ENCODE peak calls at places on chromosomes 13 and 19, in four cellular contexts. Z, H, O and P are unnamed samples.

GRCh38 chr19:42376177-42376555 is 13.9 kb downstream of the CNFN start:
- DNase-seq in Z (no peak), H (no peak), O (no peak), P (no peak)

GRCh38 chr13:66506979-66507378 is 723.2 kb downstream of the PCDH9 start:
- DNase-seq in Z (no peak), H (no peak), O (no peak), P (no peak)

GRCh38 chr19:51186323-51186722 is 38.6 kb upstream of the CD33 start:
- DNase-seq in Z (no peak), H (no peak), O (peak), P (no peak)

GRCh38 chr13:47945738-47946137 is 55.3 kb downstream of the SUCLA2 start:
- DNase-seq in Z (no peak), H (no peak), O (no peak), P (no peak)

GRCh38 chr13:24251525-24251924 is 57.9 kb upstream of the C1QTNF9 start:
- DNase-seq in Z (no peak), H (no peak), O (no peak), P (no peak)

GRCh38 chr19:15428956-15429824 is 10.4 kb upstream of the AKAP8L start:
- DNase-seq in Z (no peak), H (no peak), O (no peak), P (no peak)

GRCh38 chr19:9827325-9828238 is at the start of gene UBL5:
- DNase-seq in Z (peak), H (peak), O (peak), P (peak)

GRCh38 chr13:112943309-112944125 is 25.5 kb upstream of the MCF2L start:
- DNase-seq in Z (peak), H (no peak), O (peak), P (peak)

GRCh38 chr13:85631801-85632200 is 167.4 kb downstream of the SLITRK6 start:
- DNase-seq in Z (no peak), H (no peak), O (no peak), P (no peak)

GRCh38 chr19:9940778-9941177 is 4.5 kb upstream of the OLFM2 start:
- DNase-seq in Z (no peak), H (no peak), O (no peak), P (no peak)

GRCh38 chr13:24983094-24983493 is 112.8 kb upstream of the PABPC3 start:
- DNase-seq in Z (no peak), H (no peak), O (no peak), P (no peak)

GRCh38 chr13:34139660-34140059 is 321.7 kb downstream of the RFC3 start:
- DNase-seq in Z (no peak), H (no peak), O (peak), P (no peak)

GRCh38 chr19:15641901-15642491 is 1.3 kb downstream of the CYP4F3 start:
- DNase-seq in Z (no peak), H (no peak), O (no peak), P (no peak)

GRCh38 chr13:46166947-46167610 is 14.9 kb downstream of the LCP1 start:
- DNase-seq in Z (no peak), H (no peak), O (no peak), P (no peak)

GRCh38 chr19:53849237-53849676 is 18.4 kb upstream of the MYADM start:
- DNase-seq in Z (no peak), H (peak), O (no peak), P (no peak)

GRCh38 chr19:40623403-40624239 is 22.5 kb downstream of the LTBP4 start:
- DNase-seq in Z (no peak), H (peak), O (peak), P (no peak)

GRCh38 chr13:29507356-29507755 is 88.1 kb downstream of the SLC7A1 start:
- DNase-seq in Z (no peak), H (no peak), O (peak), P (no peak)

GRCh38 chr13:113654175-113654560 is 3.8 kb downstream of the ATP4B start:
- DNase-seq in Z (no peak), H (no peak), O (peak), P (peak)

GRCh38 chr13:38582133-38582532 is 104.7 kb upstream of the FREM2 start:
- DNase-seq in Z (no peak), H (no peak), O (peak), P (no peak)

GRCh38 chr13:44368062-44368591 is 5.5 kb upstream of the SERP2 start:
- DNase-seq in Z (no peak), H (no peak), O (peak), P (no peak)

GRCh38 chr13:36834299-36834698 is 15.3 kb downstream of the RFXAP start:
- DNase-seq in Z (no peak), H (no peak), O (no peak), P (no peak)

GRCh38 chr13:32530841-32531253 is 7.7 kb downstream of the N4BP2L2 start:
- DNase-seq in Z (no peak), H (no peak), O (no peak), P (no peak)

GRCh38 chr19:45172173-45172572 is 5.9 kb downstream of the TRAPPC6A start:
- DNase-seq in Z (no peak), H (no peak), O (peak), P (peak)

GRCh38 chr13:20671789-20672188 is 31.7 kb upstream of the IL17D start:
- DNase-seq in Z (no peak), H (no peak), O (no peak), P (no peak)

GRCh38 chr13:111368091-111368490 is 47.6 kb downstream of the TEX29 start:
- DNase-seq in Z (no peak), H (no peak), O (no peak), P (no peak)

GRCh38 chr13:60970736-60971135 is 444.9 kb downstream of the PCDH20 start:
- DNase-seq in Z (no peak), H (no peak), O (no peak), P (no peak)

GRCh38 chr13:51501592-51502205 is 48.9 kb upstream of the INTS6 start:
- DNase-seq in Z (no peak), H (peak), O (no peak), P (no peak)